ENCODE peak calls at places on chromosomes 2 and 18, in eight cellular contexts. K, S, T, W, D, G, Z and X are unnamed samples.

GRCh38 chr2:176753752-176754474 is 458.7 kb upstream of the HNRNPA3 start:
- DNase-seq in K (no peak), S (no peak), T (no peak), W (peak), D (no peak), G (no peak), Z (no peak), X (no peak)

GRCh38 chr2:128371648-128372345 is 53.1 kb upstream of the HS6ST1 start:
- DNase-seq in K (no peak), S (no peak), T (no peak), W (no peak), D (no peak), G (no peak), Z (no peak), X (no peak)

GRCh38 chr2:105455488-105455991 is 56.7 kb upstream of the FHL2 start:
- DNase-seq in K (no peak), S (peak), T (peak), W (no peak), D (peak), G (peak), Z (no peak), X (no peak)

GRCh38 chr2:1929962-1930361 is 185.6 kb upstream of the PXDN start:
- DNase-seq in K (no peak), S (no peak), T (no peak), W (no peak), D (no peak), G (no peak), Z (no peak), X (no peak)

GRCh38 chr2:55107428-55107827 is 57.2 kb upstream of the RTN4 start:
- DNase-seq in K (no peak), S (no peak), T (no peak), W (no peak), D (no peak), G (no peak), Z (no peak), X (no peak)

GRCh38 chr2:119282139-119282965 is 58.7 kb downstream of the STEAP3 start:
- DNase-seq in K (no peak), S (no peak), T (no peak), W (no peak), D (no peak), G (no peak), Z (no peak), X (no peak)

GRCh38 chr2:83957001-83957400 is 502.1 kb downstream of the SUCLG1 start:
- DNase-seq in K (no peak), S (no peak), T (no peak), W (no peak), D (no peak), G (no peak), Z (no peak), X (no peak)

GRCh38 chr2:120431386-120432292 is 85.7 kb downstream of the INHBB start:
- DNase-seq in K (no peak), S (no peak), T (no peak), W (no peak), D (no peak), G (no peak), Z (no peak), X (no peak)

GRCh38 chr2:239751719-239752355 is 273.3 kb downstream of the NDUFA10 start:
- DNase-seq in K (no peak), S (no peak), T (no peak), W (no peak), D (no peak), G (no peak), Z (peak), X (no peak)

GRCh38 chr2:39202639-39203369 is 41.0 kb downstream of the CDKL4 start:
- DNase-seq in K (no peak), S (no peak), T (no peak), W (no peak), D (peak), G (no peak), Z (no peak), X (no peak)

GRCh38 chr18:57301573-57302230 is 50.7 kb upstream of the ST8SIA3 start:
- DNase-seq in K (no peak), S (no peak), T (no peak), W (no peak), D (no peak), G (no peak), Z (no peak), X (peak)

GRCh38 chr2:69056071-69056470 is 43.1 kb downstream of the ANTXR1 start:
- DNase-seq in K (no peak), S (no peak), T (no peak), W (no peak), D (no peak), G (no peak), Z (no peak), X (no peak)

GRCh38 chr2:174247474-174248186 is 702 bp downstream of the OLA1 start:
- DNase-seq in K (peak), S (no peak), T (peak), W (no peak), D (peak), G (no peak), Z (no peak), X (no peak)

GRCh38 chr2:102000813-102001766 is 9.3 kb downstream of the IL1R2 start:
- DNase-seq in K (no peak), S (no peak), T (no peak), W (no peak), D (no peak), G (no peak), Z (no peak), X (no peak)

GRCh38 chr18:10234912-10235439 is 219.5 kb upstream of the APCDD1 start:
- DNase-seq in K (no peak), S (no peak), T (no peak), W (no peak), D (peak), G (peak), Z (no peak), X (no peak)

GRCh38 chr18:69230204-69230603 is 170.5 kb upstream of the DOK6 start:
- DNase-seq in K (no peak), S (no peak), T (no peak), W (no peak), D (no peak), G (no peak), Z (no peak), X (no peak)

GRCh38 chr2:31382452-31383120 is 32.0 kb downstream of the XDH start:
- DNase-seq in K (no peak), S (no peak), T (no peak), W (no peak), D (peak), G (no peak), Z (no peak), X (no peak)

GRCh38 chr2:108607706-108608301 is 73.5 kb downstream of the LIMS1 start:
- DNase-seq in K (peak), S (no peak), T (no peak), W (no peak), D (no peak), G (no peak), Z (peak), X (no peak)

GRCh38 chr2:1606421-1607235 is 137.7 kb downstream of the PXDN start:
- DNase-seq in K (no peak), S (no peak), T (no peak), W (no peak), D (no peak), G (no peak), Z (no peak), X (no peak)

GRCh38 chr2:64133828-64134227 is 10.4 kb downstream of the PELI1 start:
- DNase-seq in K (no peak), S (no peak), T (no peak), W (no peak), D (peak), G (no peak), Z (no peak), X (no peak)

GRCh38 chr18:67969458-67969857 is 452.9 kb upstream of the DSEL start:
- DNase-seq in K (no peak), S (no peak), T (no peak), W (no peak), D (no peak), G (no peak), Z (no peak), X (no peak)

GRCh38 chr18:32772580-32773186 is at the start of gene KLHL14:
- DNase-seq in K (peak), S (no peak), T (no peak), W (no peak), D (no peak), G (no peak), Z (no peak), X (no peak)

GRCh38 chr18:43758734-43759133 is 481.4 kb upstream of the SYT4 start:
- DNase-seq in K (no peak), S (no peak), T (no peak), W (no peak), D (no peak), G (no peak), Z (no peak), X (no peak)

GRCh38 chr18:9619990-9620389 is 5.6 kb upstream of the PPP4R1 start:
- DNase-seq in K (no peak), S (no peak), T (no peak), W (no peak), D (peak), G (no peak), Z (no peak), X (no peak)

GRCh38 chr2:207960090-207960489 is 65.2 kb downstream of the PLEKHM3 start:
- DNase-seq in K (no peak), S (no peak), T (no peak), W (no peak), D (no peak), G (no peak), Z (no peak), X (no peak)

GRCh38 chr2:150742094-150742493 is 254.6 kb upstream of the RND3 start:
- DNase-seq in K (no peak), S (no peak), T (no peak), W (no peak), D (no peak), G (no peak), Z (no peak), X (no peak)

GRCh38 chr2:10043906-10044601 is 704 bp downstream of the KLF11 start:
- DNase-seq in K (peak), S (peak), T (peak), W (peak), D (peak), G (peak), Z (peak), X (peak)

GRCh38 chr2:10043256-10043905 is at the start of gene KLF11:
- DNase-seq in K (peak), S (peak), T (peak), W (peak), D (peak), G (peak), Z (peak), X (peak)

GRCh38 chr2:10039658-10040410 is 3.5 kb upstream of the KLF11 start:
- DNase-seq in K (no peak), S (peak), T (no peak), W (no peak), D (no peak), G (no peak), Z (no peak), X (no peak)

GRCh38 chr2:10041711-10042110 is 1.6 kb upstream of the KLF11 start:
- DNase-seq in K (no peak), S (no peak), T (no peak), W (no peak), D (no peak), G (no peak), Z (peak), X (no peak)

DNA sequence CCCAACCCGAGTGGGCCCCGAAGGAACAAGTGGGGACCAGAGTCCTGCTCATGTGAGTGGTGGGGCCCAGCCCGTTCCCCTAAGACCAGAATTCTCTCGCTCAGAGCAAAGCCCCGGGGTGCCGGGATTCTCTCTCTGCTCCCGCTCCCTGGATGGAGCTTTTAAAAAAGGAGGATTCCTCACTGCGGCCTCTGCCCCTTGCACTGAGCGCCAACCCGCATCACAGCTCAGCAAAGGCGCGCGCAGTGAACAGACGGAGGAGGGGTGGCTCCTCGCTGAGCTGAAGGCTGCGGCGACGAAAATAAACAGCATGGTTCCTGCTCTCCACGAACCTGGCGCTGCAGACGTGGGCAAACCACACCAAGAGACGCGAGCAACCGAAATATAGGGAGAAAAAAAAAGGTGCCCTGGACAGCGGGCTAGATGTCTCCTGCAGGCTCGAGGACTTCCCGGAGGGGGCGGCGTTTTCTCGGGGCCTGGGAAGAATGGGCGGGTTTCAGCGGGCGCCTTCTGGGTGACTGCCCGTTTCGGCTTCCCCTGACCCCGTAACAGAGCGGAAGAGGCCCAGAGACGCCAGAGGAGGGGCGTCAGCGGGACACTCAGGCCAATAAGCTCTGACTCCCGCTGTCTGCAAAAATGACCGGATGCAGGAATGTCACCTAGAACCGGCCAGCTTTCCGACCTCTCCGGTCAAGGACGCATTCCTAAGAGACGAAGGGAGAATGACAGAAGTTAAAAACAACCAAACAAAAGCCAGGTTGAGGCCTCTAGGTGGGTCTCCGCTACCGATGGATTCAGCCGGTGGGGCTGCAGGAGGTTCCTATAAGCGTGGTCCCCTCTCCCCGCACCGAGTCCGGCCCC is 819 bp upstream of the KLF11 start:
- DNase-seq in K (no peak), S (no peak), T (no peak), W (peak), D (peak), G (no peak), Z (peak), X (peak)
- TF ChIP-seq CTCF in K (no peak), S (peak), T (no peak), W (no peak), D (no peak), G (no peak), Z (no peak), X (no peak)

GRCh38 chr2:133062946-133063345 is 392.9 kb upstream of the LYPD1 start:
- DNase-seq in K (no peak), S (no peak), T (no peak), W (no peak), D (peak), G (no peak), Z (no peak), X (no peak)

GRCh38 chr2:133063792-133064191 is 393.8 kb upstream of the LYPD1 start:
- DNase-seq in K (no peak), S (no peak), T (no peak), W (no peak), D (peak), G (no peak), Z (no peak), X (no peak)

GRCh38 chr2:133062174-133062573 is 392.2 kb upstream of the LYPD1 start:
- DNase-seq in K (no peak), S (no peak), T (no peak), W (no peak), D (peak), G (no peak), Z (no peak), X (no peak)
- TF ChIP-seq CTCF in K (no peak), S (no peak), T (no peak), W (no peak), D (no peak), G (no peak), Z (no peak), X (no peak)

DNA sequence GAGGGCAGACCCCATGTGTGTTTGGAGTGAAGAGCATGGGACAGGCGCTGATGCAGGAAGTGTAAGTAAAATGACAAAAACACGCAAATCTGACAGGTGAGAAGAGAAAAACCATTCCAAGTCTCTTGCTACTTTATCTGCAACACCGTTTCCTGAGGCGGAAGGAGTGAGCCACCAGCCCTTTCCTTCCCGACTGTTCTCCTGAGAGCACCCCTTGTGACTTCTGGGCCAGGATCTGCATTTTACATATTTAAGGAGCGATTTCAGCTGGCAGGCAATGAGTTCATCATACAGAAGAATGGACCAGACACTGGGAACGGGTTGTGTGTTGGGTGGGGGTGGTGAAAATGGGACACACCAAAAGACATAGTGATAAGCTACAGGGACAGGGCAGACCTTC is 277.3 kb downstream of the TGIF1 start:
- DNase-seq in K (no peak), S (no peak), T (no peak), W (no peak), D (no peak), G (no peak), Z (no peak), X (no peak)
- TF ChIP-seq CTCF in K (no peak), S (no peak), T (no peak), W (no peak), D (no peak), G (no peak), Z (no peak), X (no peak)

DNA sequence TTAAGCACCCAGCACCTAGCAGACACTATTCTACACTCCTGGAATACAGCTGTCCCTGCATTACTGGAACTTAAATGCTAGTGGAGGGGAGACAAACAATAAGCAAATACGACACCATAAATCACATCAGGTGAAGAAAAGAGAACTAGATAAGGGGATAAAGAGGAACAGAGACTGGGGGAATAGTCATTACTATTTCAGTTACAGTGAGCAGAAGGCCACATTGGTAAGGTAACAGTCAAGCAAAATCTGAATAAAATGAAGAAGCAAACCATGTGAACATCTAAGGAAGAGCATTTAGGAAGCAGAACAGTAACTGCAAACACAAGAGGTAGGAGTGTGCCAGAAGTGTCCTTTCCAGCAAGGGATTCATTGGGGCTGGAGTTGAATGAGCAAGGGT is 77.0 kb upstream of the PTPRM start:
- DNase-seq in K (no peak), S (no peak), T (no peak), W (no peak), D (no peak), G (no peak), Z (no peak), X (no peak)
- TF ChIP-seq CTCF in K (no peak), S (no peak), T (no peak), W (no peak), D (no peak), G (no peak), Z (no peak), X (no peak)

DNA sequence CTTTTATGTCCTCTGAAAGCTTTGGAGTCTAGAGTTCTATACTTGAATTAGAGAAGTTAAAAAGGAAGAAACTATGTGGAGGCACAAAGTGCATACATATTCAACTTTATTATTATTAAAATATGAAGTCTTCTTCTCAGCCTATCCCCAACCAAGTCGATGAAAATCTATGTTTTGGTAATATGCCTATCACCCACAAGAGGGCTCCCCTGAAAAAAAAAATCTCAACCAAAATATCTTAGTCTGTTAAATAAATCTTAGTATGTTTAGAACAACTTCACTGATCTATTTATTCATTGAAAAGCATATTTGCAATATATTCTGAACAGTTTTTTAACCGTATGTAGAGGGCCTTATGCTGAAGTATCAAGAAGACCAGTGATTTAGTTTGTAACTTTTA is 804.5 kb downstream of the TDRD15 start:
- DNase-seq in K (no peak), S (no peak), T (no peak), W (no peak), D (no peak), G (no peak), Z (no peak), X (no peak)
- TF ChIP-seq CTCF in K (no peak), S (no peak), T (no peak), W (no peak), D (no peak), G (no peak), Z (no peak), X (peak)

DNA sequence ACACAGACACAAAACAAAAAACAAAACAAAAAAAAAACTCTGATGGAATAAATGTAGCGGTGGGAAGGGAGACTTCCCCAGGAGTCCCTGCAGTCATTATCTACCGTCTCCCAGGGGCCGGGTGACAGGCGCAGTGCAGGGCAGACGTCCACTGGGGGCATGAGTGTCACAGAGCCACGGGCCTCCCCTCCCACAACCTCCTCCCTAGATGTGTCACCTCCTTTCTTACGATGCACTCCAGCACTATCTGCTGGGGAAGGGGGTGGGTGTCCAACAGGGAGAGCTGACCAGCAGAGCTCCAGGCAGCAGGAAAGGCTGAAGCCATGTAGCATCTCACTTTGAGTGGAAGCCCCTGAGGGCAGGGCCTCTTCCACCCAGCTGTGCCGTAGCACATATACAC is 84.5 kb downstream of the LONRF2 start:
- DNase-seq in K (no peak), S (no peak), T (no peak), W (peak), D (no peak), G (no peak), Z (no peak), X (no peak)
- TF ChIP-seq CTCF in K (no peak), S (no peak), T (no peak), W (no peak), D (no peak), G (no peak), Z (no peak), X (no peak)